ENCODE peak calls at places on chromosomes 3 and 15, in six cellular contexts. One of them, this sample, is unnamed.

GRCh38 chr3:69370156-69370944 is 15.5 kb downstream of the FRMD4B start:
- DNase-seq in GM23248: peak
- DNase-seq in HCT116: no peak
- DNase-seq in PC-3: peak
- DNase-seq in neural progenitor cell: no peak
- DNase-seq in hepatocyte: no peak
- DNase-seq in this sample: no peak

GRCh38 chr15:61146643-61147230 is 82.4 kb downstream of the RORA start:
- DNase-seq in GM23248: no peak
- DNase-seq in HCT116: no peak
- DNase-seq in PC-3: no peak
- DNase-seq in neural progenitor cell: peak
- DNase-seq in hepatocyte: no peak
- DNase-seq in this sample: no peak

GRCh38 chr3:177041021-177041729 is 156.1 kb downstream of the TBL1XR1 start:
- DNase-seq in GM23248: peak
- DNase-seq in HCT116: no peak
- DNase-seq in PC-3: peak
- DNase-seq in neural progenitor cell: no peak
- DNase-seq in hepatocyte: no peak
- DNase-seq in this sample: no peak

GRCh38 chr3:127043041-127043641 is 60.2 kb downstream of the PLXNA1 start:
- DNase-seq in GM23248: no peak
- DNase-seq in HCT116: no peak
- DNase-seq in PC-3: peak
- DNase-seq in neural progenitor cell: peak
- DNase-seq in hepatocyte: no peak
- DNase-seq in this sample: no peak

GRCh38 chr3:42780892-42781700 is 8.0 kb upstream of the CCDC13 start:
- DNase-seq in GM23248: peak
- DNase-seq in HCT116: peak
- DNase-seq in PC-3: peak
- DNase-seq in neural progenitor cell: peak
- DNase-seq in hepatocyte: peak
- DNase-seq in this sample: peak

GRCh38 chr3:111352585-111352984 is 189.4 kb upstream of the CD96 start:
- DNase-seq in GM23248: no peak
- DNase-seq in HCT116: no peak
- DNase-seq in PC-3: peak
- DNase-seq in neural progenitor cell: no peak
- DNase-seq in hepatocyte: no peak
- DNase-seq in this sample: no peak

GRCh38 chr3:126451511-126451910 is 24.2 kb downstream of the ZXDC start:
- DNase-seq in GM23248: no peak
- DNase-seq in HCT116: no peak
- DNase-seq in PC-3: no peak
- DNase-seq in neural progenitor cell: no peak
- DNase-seq in hepatocyte: no peak
- DNase-seq in this sample: no peak

GRCh38 chr15:29268706-29269484 is 727 bp downstream of the NSMCE3 start:
- DNase-seq in GM23248: peak
- DNase-seq in HCT116: no peak
- DNase-seq in PC-3: peak
- DNase-seq in neural progenitor cell: peak
- DNase-seq in hepatocyte: peak
- DNase-seq in this sample: peak

GRCh38 chr15:27418729-27419128 is 447.7 kb downstream of the GABRG3 start:
- DNase-seq in GM23248: peak
- DNase-seq in HCT116: no peak
- DNase-seq in PC-3: no peak
- DNase-seq in neural progenitor cell: peak
- DNase-seq in hepatocyte: peak
- DNase-seq in this sample: peak

GRCh38 chr3:125382323-125382722 is 7.2 kb upstream of the ZNF148 start:
- DNase-seq in GM23248: no peak
- DNase-seq in HCT116: no peak
- DNase-seq in PC-3: no peak
- DNase-seq in neural progenitor cell: no peak
- DNase-seq in hepatocyte: no peak
- DNase-seq in this sample: no peak

GRCh38 chr3:46538803-46539442 is 27.2 kb downstream of the LRRC2 start:
- DNase-seq in GM23248: peak
- DNase-seq in HCT116: no peak
- DNase-seq in PC-3: peak
- DNase-seq in neural progenitor cell: no peak
- DNase-seq in hepatocyte: no peak
- DNase-seq in this sample: peak

GRCh38 chr15:78061963-78062427 is 15.5 kb downstream of the TBC1D2B start:
- DNase-seq in GM23248: peak
- DNase-seq in HCT116: no peak
- DNase-seq in PC-3: peak
- DNase-seq in neural progenitor cell: no peak
- DNase-seq in hepatocyte: peak
- DNase-seq in this sample: peak

GRCh38 chr3:175007316-175007715 is 148.2 kb downstream of the NAALADL2 start:
- DNase-seq in GM23248: no peak
- DNase-seq in HCT116: no peak
- DNase-seq in PC-3: no peak
- DNase-seq in neural progenitor cell: no peak
- DNase-seq in hepatocyte: no peak
- DNase-seq in this sample: no peak

GRCh38 chr3:2511356-2511755 is 412.7 kb downstream of the CNTN4 start:
- DNase-seq in GM23248: no peak
- DNase-seq in HCT116: no peak
- DNase-seq in PC-3: no peak
- DNase-seq in neural progenitor cell: peak
- DNase-seq in hepatocyte: no peak
- DNase-seq in this sample: no peak

GRCh38 chr3:197204729-197205128 is 93.7 kb downstream of the DLG1 start:
- DNase-seq in GM23248: no peak
- DNase-seq in HCT116: no peak
- DNase-seq in PC-3: no peak
- DNase-seq in neural progenitor cell: no peak
- DNase-seq in hepatocyte: no peak
- DNase-seq in this sample: no peak

GRCh38 chr3:187567741-187568140 is 102.5 kb downstream of the SST start:
- DNase-seq in GM23248: peak
- DNase-seq in HCT116: no peak
- DNase-seq in PC-3: no peak
- DNase-seq in neural progenitor cell: no peak
- DNase-seq in hepatocyte: no peak
- DNase-seq in this sample: no peak

GRCh38 chr15:65032823-65033537 is 3.5 kb upstream of the MTFMT start:
- DNase-seq in GM23248: peak
- DNase-seq in HCT116: peak
- DNase-seq in PC-3: peak
- DNase-seq in neural progenitor cell: peak
- DNase-seq in hepatocyte: peak
- DNase-seq in this sample: peak

GRCh38 chr3:61299981-61300380 is 48.7 kb upstream of the FHIT start:
- DNase-seq in GM23248: no peak
- DNase-seq in HCT116: no peak
- DNase-seq in PC-3: no peak
- DNase-seq in neural progenitor cell: no peak
- DNase-seq in hepatocyte: no peak
- DNase-seq in this sample: no peak

GRCh38 chr3:29552036-29552435 is 271.2 kb downstream of the RBMS3 start:
- DNase-seq in GM23248: no peak
- DNase-seq in HCT116: no peak
- DNase-seq in PC-3: no peak
- DNase-seq in neural progenitor cell: no peak
- DNase-seq in hepatocyte: no peak
- DNase-seq in this sample: no peak

GRCh38 chr15:39291036-39291435 is 289.8 kb upstream of the THBS1 start:
- DNase-seq in GM23248: no peak
- DNase-seq in HCT116: no peak
- DNase-seq in PC-3: no peak
- DNase-seq in neural progenitor cell: no peak
- DNase-seq in hepatocyte: no peak
- DNase-seq in this sample: no peak

GRCh38 chr15:98382139-98382538 is 266.2 kb upstream of the IGF1R start:
- DNase-seq in GM23248: no peak
- DNase-seq in HCT116: no peak
- DNase-seq in PC-3: no peak
- DNase-seq in neural progenitor cell: no peak
- DNase-seq in hepatocyte: no peak
- DNase-seq in this sample: no peak

GRCh38 chr15:25985179-25985578 is 122.1 kb upstream of the ATP10A start:
- DNase-seq in GM23248: no peak
- DNase-seq in HCT116: no peak
- DNase-seq in PC-3: no peak
- DNase-seq in neural progenitor cell: peak
- DNase-seq in hepatocyte: no peak
- DNase-seq in this sample: no peak

GRCh38 chr3:141454906-141455602 is 31.8 kb upstream of the RASA2 start:
- DNase-seq in GM23248: peak
- DNase-seq in HCT116: peak
- DNase-seq in PC-3: peak
- DNase-seq in neural progenitor cell: peak
- DNase-seq in hepatocyte: peak
- DNase-seq in this sample: peak

GRCh38 chr3:101381809-101382208 is 61.4 kb upstream of the IMPG2 start:
- DNase-seq in GM23248: peak
- DNase-seq in HCT116: peak
- DNase-seq in PC-3: peak
- DNase-seq in neural progenitor cell: peak
- DNase-seq in hepatocyte: peak
- DNase-seq in this sample: peak

GRCh38 chr15:55789066-55789660 is 46.2 kb upstream of the PRTG start:
- DNase-seq in GM23248: peak
- DNase-seq in HCT116: peak
- DNase-seq in PC-3: peak
- DNase-seq in neural progenitor cell: peak
- DNase-seq in hepatocyte: no peak
- DNase-seq in this sample: peak

GRCh38 chr3:136954980-136955780 is 2.6 kb upstream of the IL20RB start:
- DNase-seq in GM23248: peak
- DNase-seq in HCT116: no peak
- DNase-seq in PC-3: no peak
- DNase-seq in neural progenitor cell: peak
- DNase-seq in hepatocyte: no peak
- DNase-seq in this sample: no peak

GRCh38 chr3:38722760-38723568 is 73.5 kb upstream of the SCN5A start:
- DNase-seq in GM23248: peak
- DNase-seq in HCT116: no peak
- DNase-seq in PC-3: no peak
- DNase-seq in neural progenitor cell: no peak
- DNase-seq in hepatocyte: no peak
- DNase-seq in this sample: no peak

GRCh38 chr3:71035886-71036285 is 547.6 kb downstream of the FOXP1 start:
- DNase-seq in GM23248: no peak
- DNase-seq in HCT116: no peak
- DNase-seq in PC-3: no peak
- DNase-seq in neural progenitor cell: no peak
- DNase-seq in hepatocyte: no peak
- DNase-seq in this sample: no peak

GRCh38 chr3:71035314-71035713 is 548.2 kb downstream of the FOXP1 start:
- DNase-seq in GM23248: peak
- DNase-seq in HCT116: no peak
- DNase-seq in PC-3: peak
- DNase-seq in neural progenitor cell: no peak
- DNase-seq in hepatocyte: no peak
- DNase-seq in this sample: no peak

GRCh38 chr3:71033681-71034220 is 549.8 kb downstream of the FOXP1 start:
- DNase-seq in GM23248: no peak
- DNase-seq in HCT116: no peak
- DNase-seq in PC-3: no peak
- DNase-seq in neural progenitor cell: no peak
- DNase-seq in hepatocyte: no peak
- DNase-seq in this sample: peak

GRCh38 chr3:71039332-71039731 is 544.2 kb downstream of the FOXP1 start:
- DNase-seq in GM23248: no peak
- DNase-seq in HCT116: no peak
- DNase-seq in PC-3: no peak
- DNase-seq in neural progenitor cell: no peak
- DNase-seq in hepatocyte: no peak
- DNase-seq in this sample: no peak
- H2AFZ ChIP-seq in GM23248: no peak
- H2AFZ ChIP-seq in HCT116: no peak
- H2AFZ ChIP-seq in PC-3: no peak
- H2AFZ ChIP-seq in neural progenitor cell: no peak
- H2AFZ ChIP-seq in hepatocyte: no peak
- H2AFZ ChIP-seq in this sample: no peak

DNA sequence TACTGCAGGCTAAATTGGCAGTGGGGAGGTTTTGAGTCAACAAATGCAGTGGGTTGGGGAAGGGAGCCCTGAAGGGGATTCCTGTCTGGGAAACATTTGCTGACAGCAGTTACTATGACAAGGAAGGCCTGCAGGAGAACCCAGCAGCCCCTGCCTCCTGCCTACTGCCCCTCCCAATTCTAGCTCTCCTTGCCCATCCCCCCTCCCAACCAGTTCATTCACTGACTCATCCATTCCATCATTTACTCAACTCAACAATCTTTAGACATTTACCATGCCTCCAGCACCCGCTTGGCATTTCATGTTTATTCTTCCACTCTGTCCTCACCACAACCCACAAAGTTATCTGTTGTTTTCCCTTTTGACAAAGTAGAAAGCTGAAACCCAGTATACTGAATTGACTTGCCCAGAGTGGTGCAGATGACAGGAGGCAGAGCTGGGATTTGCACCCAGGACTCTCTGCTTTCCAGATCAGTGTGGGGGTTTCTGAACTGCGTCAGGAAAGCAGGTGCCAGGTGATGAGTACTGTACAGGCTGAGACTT is 75.0 kb downstream of the MAGEF1 start:
- DNase-seq in GM23248: peak
- DNase-seq in HCT116: no peak
- DNase-seq in PC-3: peak
- DNase-seq in neural progenitor cell: peak
- DNase-seq in hepatocyte: peak
- DNase-seq in this sample: no peak
- TF ChIP-seq EZH2phosphoT487 in GM23248: no peak
- TF ChIP-seq EZH2phosphoT487 in HCT116: no peak
- TF ChIP-seq EZH2phosphoT487 in PC-3: no peak
- TF ChIP-seq EZH2phosphoT487 in neural progenitor cell: no peak
- TF ChIP-seq EZH2phosphoT487 in hepatocyte: no peak
- TF ChIP-seq EZH2phosphoT487 in this sample: no peak

DNA sequence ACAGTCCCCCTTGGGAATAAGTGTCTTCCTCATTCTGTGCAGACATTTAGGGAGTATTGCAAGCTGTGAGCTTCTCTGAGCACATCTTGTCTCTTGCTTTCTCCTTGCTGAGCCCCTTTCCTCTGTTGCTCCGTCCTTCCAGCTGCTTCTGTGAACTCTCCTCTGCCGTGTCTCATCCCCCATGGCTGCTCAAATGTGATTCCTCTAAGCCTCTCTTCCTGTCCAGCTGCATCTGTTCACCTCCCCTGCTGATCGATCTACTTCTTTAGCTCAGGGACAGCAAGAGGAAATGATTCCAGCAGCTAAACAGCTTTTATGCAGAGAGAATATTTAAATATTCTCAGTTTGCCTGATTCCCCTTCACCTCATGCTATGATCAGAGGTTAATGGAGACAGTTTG is 328.0 kb upstream of the DNAJC19 start:
- DNase-seq in GM23248: no peak
- DNase-seq in HCT116: no peak
- DNase-seq in PC-3: no peak
- DNase-seq in neural progenitor cell: peak
- DNase-seq in hepatocyte: no peak
- DNase-seq in this sample: peak
- H3K4me2 ChIP-seq in GM23248: no peak
- H3K4me2 ChIP-seq in HCT116: no peak
- H3K4me2 ChIP-seq in PC-3: no peak
- H3K4me2 ChIP-seq in neural progenitor cell: no peak
- H3K4me2 ChIP-seq in hepatocyte: no peak
- H3K4me2 ChIP-seq in this sample: no peak

GRCh38 chr15:100844778-100845177 is 34.9 kb upstream of the ALDH1A3 start:
- DNase-seq in GM23248: no peak
- DNase-seq in HCT116: no peak
- DNase-seq in PC-3: no peak
- DNase-seq in neural progenitor cell: no peak
- DNase-seq in hepatocyte: no peak
- DNase-seq in this sample: no peak
- H2AFZ ChIP-seq in GM23248: no peak
- H2AFZ ChIP-seq in HCT116: no peak
- H2AFZ ChIP-seq in PC-3: no peak
- H2AFZ ChIP-seq in neural progenitor cell: no peak
- H2AFZ ChIP-seq in hepatocyte: no peak
- H2AFZ ChIP-seq in this sample: no peak

This sample was measured in OCI-LY7.